ENCODE peak calls at places on chromosomes 3 and 15, in seven cellular contexts. V is neural crest cell; F is adipocyte; N is hypothalamus; K is NCI-H446 treated with DMSO at 0.1 percent for 48 hours; I is left ventricle myocardium inferior; Q is activated T-helper 1 cell treated with anti-CD3 and anti-CD28 coated beads, Interleukin-12 subunit alpha, Interleukin-12 subunit beta, Interleukin-2, Interleukin-4 antibody, amounts not matched to agents 30 ng/mL and 10 ng/mL and 1 ng/mL, durations not matched to agents 14 hours and 24 hours and 36 hours. E is an unnamed sample.

GRCh38 chr15:82098674-82099073 is 52.9 kb upstream of the MEX3B start:
- DNase-seq in V (no peak), F (no peak), N (no peak), K (no peak), I (no peak), Q (no peak), E (no peak)

GRCh38 chr3:141575879-141576743 is 89.3 kb downstream of the RASA2 start:
- DNase-seq in V (no peak), F (peak; percentile 58), N (no peak), K (no peak), I (no peak), Q (no peak), E (peak; percentile 47)

GRCh38 chr15:98525625-98526024 is 122.7 kb upstream of the IGF1R start:
- DNase-seq in V (no peak), F (no peak), N (no peak), K (no peak), I (no peak), Q (no peak), E (peak; percentile 34)

GRCh38 chr3:37442397-37442796 is 268.0 kb upstream of the LRRFIP2 start:
- DNase-seq in V (no peak), F (no peak), N (no peak), K (no peak), I (no peak), Q (no peak), E (no peak)

GRCh38 chr3:53236112-53236841 is 19.5 kb downstream of the TKT start:
- DNase-seq in V (no peak), F (peak; percentile 85), N (no peak), K (no peak), I (peak; percentile 71), Q (no peak), E (peak; percentile 93)

GRCh38 chr3:178385280-178385952 is 150.8 kb upstream of the KCNMB2 start:
- DNase-seq in V (peak; percentile 59), F (peak; percentile 83), N (no peak), K (peak; percentile 50), I (no peak), Q (no peak), E (peak; percentile 61)

GRCh38 chr3:19476298-19476697 is 328.0 kb downstream of the KCNH8 start:
- DNase-seq in V (no peak), F (no peak), N (no peak), K (no peak), I (no peak), Q (no peak), E (no peak)

GRCh38 chr15:94524565-94524964 is 293.2 kb downstream of the MCTP2 start:
- DNase-seq in V (no peak), F (no peak), N (no peak), K (no peak), I (no peak), Q (no peak), E (no peak)

GRCh38 chr3:130748520-130748919 is 1.9 kb upstream of the PIK3R4 start:
- DNase-seq in V (no peak), F (peak; percentile 32), N (no peak), K (no peak), I (no peak), Q (no peak), E (no peak)

GRCh38 chr15:98620020-98620419 is 28.3 kb upstream of the IGF1R start:
- DNase-seq in V (no peak), F (no peak), N (no peak), K (no peak), I (no peak), Q (no peak), E (no peak)

GRCh38 chr15:36814708-36815107 is 235.3 kb downstream of the CDIN1 start:
- DNase-seq in V (no peak), F (peak; percentile 11), N (no peak), K (no peak), I (no peak), Q (no peak), E (peak; percentile 47)

GRCh38 chr15:80615783-80616391 is 79.2 kb upstream of the ABHD17C start:
- DNase-seq in V (no peak), F (peak; percentile 72), N (no peak), K (peak; percentile 86), I (peak; percentile 68), Q (no peak), E (peak; percentile 93)

GRCh38 chr3:56761887-56762605 is 39.7 kb downstream of the ARHGEF3 start:
- DNase-seq in V (no peak), F (peak; percentile 70), N (no peak), K (no peak), I (no peak), Q (no peak), E (peak; percentile 73)

GRCh38 chr3:149806171-149806778 is 6.7 kb upstream of the RNF13 start:
- DNase-seq in V (no peak), F (no peak), N (no peak), K (no peak), I (no peak), Q (no peak), E (no peak)

GRCh38 chr3:129276385-129276784 is 2.3 kb upstream of the HMCES start:
- DNase-seq in V (no peak), F (no peak), N (no peak), K (no peak), I (no peak), Q (no peak), E (no peak)

GRCh38 chr3:50217681-50218080 is 12.6 kb downstream of the SLC38A3 start:
- DNase-seq in V (no peak), F (no peak), N (no peak), K (no peak), I (no peak), Q (no peak), E (no peak)

GRCh38 chr3:154970796-154971195 is 109.3 kb upstream of the MME start:
- DNase-seq in V (no peak), F (peak; percentile 95), N (no peak), K (no peak), I (no peak), Q (no peak), E (peak; percentile 98)

GRCh38 chr15:64453689-64454037 is 6.7 kb upstream of the ZNF609 start:
- DNase-seq in V (no peak), F (peak; percentile 14), N (no peak), K (no peak), I (no peak), Q (no peak), E (peak; percentile 54)

GRCh38 chr3:20561166-20561565 is 375.2 kb upstream of the SGO1 start:
- DNase-seq in V (no peak), F (peak; percentile 36), N (no peak), K (no peak), I (no peak), Q (no peak), E (peak; percentile 6)

GRCh38 chr3:67329358-67329757 is 325.1 kb downstream of the SUCLG2 start:
- DNase-seq in V (no peak), F (no peak), N (no peak), K (no peak), I (no peak), Q (no peak), E (no peak)

GRCh38 chr3:155912574-155913190 is 42.2 kb downstream of the GMPS start:
- DNase-seq in V (no peak), F (peak; percentile 61), N (no peak), K (no peak), I (no peak), Q (no peak), E (peak; percentile 9)

GRCh38 chr3:172449468-172450149 is 1.4 kb upstream of the GHSR start:
- DNase-seq in V (peak; percentile 58), F (peak; percentile 58), N (no peak), K (no peak), I (no peak), Q (no peak), E (peak; percentile 35)

GRCh38 chr3:31878231-31878838 is 102.7 kb downstream of the OSBPL10 start:
- DNase-seq in V (no peak), F (no peak), N (no peak), K (no peak), I (no peak), Q (no peak), E (peak; percentile 77)

GRCh38 chr3:177350051-177350565 is 152.8 kb upstream of the TBL1XR1 start:
- DNase-seq in V (no peak), F (no peak), N (no peak), K (no peak), I (no peak), Q (no peak), E (no peak)

GRCh38 chr3:136042608-136043221 is 77.2 kb downstream of the PPP2R3A start:
- DNase-seq in V (no peak), F (peak; percentile 89), N (no peak), K (peak; percentile 8), I (no peak), Q (no peak), E (peak; percentile 72)

GRCh38 chr3:108123326-108123725 is 32.5 kb upstream of the CD47 start:
- DNase-seq in V (no peak), F (no peak), N (no peak), K (no peak), I (no peak), Q (no peak), E (no peak)

GRCh38 chr3:31544634-31545033 is 11.9 kb downstream of the STT3B start:
- DNase-seq in V (no peak), F (peak; percentile 35), N (no peak), K (no peak), I (peak; percentile 22), Q (no peak), E (peak; percentile 96)

GRCh38 chr3:46706771-46707582 is 5.8 kb downstream of the TMIE start:
- DNase-seq in V (no peak), F (no peak), N (no peak), K (no peak), I (peak; percentile 11), Q (no peak), E (no peak)

GRCh38 chr3:50237133-50237651 is 1.2 kb downstream of the GNAI2 start:
- DNase-seq in V (no peak), F (peak; percentile 59), N (no peak), K (no peak), I (no peak), Q (peak; percentile 31), E (peak; percentile 55)